ENCODE peak calls at places on chromosome 4, in nine cellular contexts. T is SK-N-SH, F is sigmoid colon, R is tibial nerve, W is stomach, A is K562, E is suprapubic skin, Q is A549, V is HepG2. O is an unnamed sample.

GRCh38 chr4:85420831-85421230 is 54.1 kb upstream of the ARHGAP24 start:
- DNase-seq in Q (no peak), R (no peak), V (no peak), T (no peak), W (no peak), E (no peak), A (no peak), F (no peak), O (no peak)

GRCh38 chr4:94766856-94767255 is 9.1 kb downstream of the BMPR1B start:
- DNase-seq in T (no peak), R (no peak), W (no peak), Q (no peak), F (no peak), A (no peak), V (no peak), E (no peak), O (no peak)

GRCh38 chr4:17636696-17637351 is 22.4 kb downstream of the MED28 start:
- DNase-seq in F (peak), E (peak), A (peak), R (peak), Q (peak), T (peak), V (peak), W (peak), O (no peak)

GRCh38 chr4:151866266-151866918 is 105.6 kb upstream of the GATB start:
- DNase-seq in R (no peak), V (no peak), A (no peak), W (no peak), E (no peak), Q (no peak), F (no peak), T (no peak), O (no peak)

GRCh38 chr4:10554694-10555093 is 97.5 kb upstream of the ZNF518B start:
- DNase-seq in Q (peak), W (peak), T (peak), F (no peak), A (peak), R (peak), V (peak), E (no peak), O (no peak)

GRCh38 chr4:42656736-42656985 is 244 bp downstream of the ATP8A1 start:
- DNase-seq in W (no peak), R (no peak), E (no peak), T (no peak), A (no peak), F (no peak), Q (no peak), V (no peak), O (no peak)

GRCh38 chr4:54742636-54743399 is 85.1 kb downstream of the KIT start:
- DNase-seq in E (no peak), F (no peak), T (no peak), V (no peak), A (no peak), W (no peak), Q (no peak), R (no peak), O (no peak)

GRCh38 chr4:1097553-1097952 is 15.8 kb downstream of the RNF212 start:
- DNase-seq in Q (no peak), E (no peak), R (no peak), V (no peak), T (no peak), A (no peak), W (no peak), F (no peak), O (no peak)

GRCh38 chr4:849478-850175 is 23.7 kb upstream of the CPLX1 start:
- DNase-seq in E (no peak), Q (no peak), V (no peak), T (peak), W (no peak), R (no peak), F (no peak), A (no peak), O (no peak)

GRCh38 chr4:36310793-36311192 is 29.4 kb downstream of the DTHD1 start:
- DNase-seq in Q (no peak), T (no peak), W (no peak), E (no peak), R (no peak), F (peak), A (no peak), V (no peak), O (no peak)

GRCh38 chr4:168566736-168567135 is 69.9 kb downstream of the PALLD start:
- DNase-seq in R (no peak), A (no peak), E (no peak), Q (no peak), V (no peak), T (no peak), W (no peak), F (no peak), O (no peak)

GRCh38 chr4:185290018-185290607 is 80.7 kb downstream of the SNX25 start:
- DNase-seq in W (no peak), F (no peak), V (no peak), R (no peak), T (no peak), A (no peak), Q (no peak), E (no peak), O (no peak)

GRCh38 chr4:6327220-6327917 is 57.7 kb downstream of the WFS1 start:
- DNase-seq in Q (peak), E (peak), V (peak), R (peak), T (peak), A (peak), F (peak), W (peak), O (peak)

GRCh38 chr4:122922877-122923511 is 597 bp upstream of the NUDT6 start:
- DNase-seq in A (peak), T (peak), W (peak), F (peak), V (peak), E (peak), R (peak), Q (peak), O (peak)

GRCh38 chr4:87017580-87018061 is 82.8 kb downstream of the AFF1 start:
- DNase-seq in T (no peak), Q (no peak), W (no peak), V (no peak), A (peak), E (no peak), R (no peak), F (no peak), O (no peak)

GRCh38 chr4:53937918-53938317 is 126.5 kb downstream of the CHIC2 start:
- DNase-seq in T (no peak), A (no peak), V (no peak), R (no peak), W (no peak), F (no peak), E (no peak), Q (no peak), O (no peak)

GRCh38 chr4:167233523-167234387 is 539 bp downstream of the SPOCK3 start:
- DNase-seq in W (no peak), R (no peak), Q (no peak), T (peak), F (no peak), V (no peak), E (no peak), A (no peak), O (no peak)
- TF ChIP-seq EP300 in W (no peak), R (no peak), Q (no peak), T (no peak), F (no peak), V (no peak), E (no peak), A (no peak), O (no peak)

GRCh38 chr4:125317526-125317880 is 2.7 kb downstream of the FAT4 start:
- DNase-seq in W (no peak), E (no peak), R (peak), T (peak), Q (peak), V (no peak), F (peak), A (no peak), O (no peak)
- H3K4me3 ChIP-seq in W (peak), E (peak), R (peak), T (peak), Q (peak), V (no peak), F (peak), A (no peak), O (peak)

DNA sequence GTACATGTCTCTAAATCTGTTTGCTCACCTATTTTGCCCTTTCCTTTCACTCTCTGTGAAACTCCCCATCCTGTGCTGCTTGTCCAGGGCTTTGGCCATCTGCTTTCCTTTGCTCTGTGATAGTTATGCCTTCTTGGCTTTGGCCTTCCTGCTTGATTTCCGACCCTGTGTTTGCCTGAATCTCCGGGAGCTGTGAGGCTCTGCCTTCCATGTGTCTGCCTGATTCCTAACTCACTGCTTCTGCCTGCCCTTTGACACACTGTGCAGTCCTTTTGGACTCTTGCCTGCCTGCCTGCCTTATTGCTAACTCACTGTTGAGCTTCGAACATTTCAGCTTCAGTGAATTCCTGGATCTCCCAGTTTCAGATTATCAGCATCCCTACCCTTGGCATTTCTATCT is 143.1 kb downstream of the C4orf33 start:
- DNase-seq in V (no peak), A (no peak), W (no peak), Q (no peak), R (no peak), F (no peak), E (no peak), T (no peak), O (no peak)
- TF ChIP-seq EP300 in V (no peak), A (no peak), W (no peak), Q (no peak), R (no peak), F (no peak), E (no peak), T (no peak), O (no peak)

GRCh38 chr4:186487726-186488125 is 67.6 kb downstream of the MTNR1A start:
- DNase-seq in F (no peak), A (no peak), R (no peak), V (no peak), E (no peak), T (no peak), Q (no peak), W (no peak), O (no peak)

GRCh38 chr4:186481998-186482790 is 73.2 kb downstream of the MTNR1A start:
- DNase-seq in W (no peak), F (no peak), V (no peak), Q (no peak), E (no peak), A (no peak), T (no peak), R (no peak), O (no peak)

GRCh38 chr4:186486172-186486571 is 69.2 kb downstream of the MTNR1A start:
- DNase-seq in T (peak), F (no peak), R (no peak), E (no peak), A (no peak), V (no peak), W (no peak), Q (no peak), O (no peak)

GRCh38 chr4:186483656-186484055 is 71.7 kb downstream of the MTNR1A start:
- DNase-seq in F (no peak), V (no peak), T (no peak), E (no peak), R (no peak), A (no peak), Q (no peak), W (no peak), O (no peak)

GRCh38 chr4:186485621-186486062 is 69.7 kb downstream of the MTNR1A start:
- DNase-seq in R (no peak), F (no peak), E (no peak), W (no peak), T (peak), V (no peak), A (no peak), Q (no peak), O (no peak)
- H3K4me3 ChIP-seq in R (peak), F (peak), E (peak), W (peak), T (peak), V (no peak), A (no peak), Q (no peak), O (peak)

DNA sequence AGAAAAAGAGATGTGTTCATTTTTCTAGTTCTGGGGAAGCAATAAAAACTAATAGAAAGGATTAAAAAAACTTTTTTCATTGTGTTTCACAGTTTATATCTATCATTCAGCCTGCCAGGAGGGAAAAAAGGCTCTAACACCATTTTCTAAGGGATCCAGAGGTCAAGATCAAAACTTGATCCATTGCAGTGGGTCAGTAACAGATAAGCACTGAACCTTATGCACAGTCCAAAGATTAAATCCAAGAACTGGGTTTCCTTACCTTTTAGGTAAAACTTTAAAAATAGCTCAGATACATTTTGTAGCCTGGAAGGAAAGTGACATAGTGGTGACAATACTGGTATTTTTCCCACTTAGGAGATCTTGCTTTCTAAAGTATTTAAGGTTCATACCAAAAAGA is 12.7 kb downstream of the MTTP start:
- DNase-seq in E (no peak), V (no peak), R (no peak), A (no peak), W (no peak), T (no peak), Q (no peak), F (no peak), O (no peak)
- TF ChIP-seq EP300 in E (no peak), V (no peak), R (no peak), A (no peak), W (no peak), T (no peak), Q (no peak), F (no peak), O (no peak)

GRCh38 chr4:70397580-70397979 is at the start of gene OPRPN:
- DNase-seq in F (no peak), A (no peak), V (no peak), W (no peak), E (no peak), Q (no peak), R (no peak), T (no peak), O (no peak)
- H3K4me3 ChIP-seq in F (no peak), A (no peak), V (no peak), W (no peak), E (no peak), Q (no peak), R (no peak), T (no peak), O (no peak)

O was measured in esophagus muscularis mucosa.